ENCODE peak calls at places on chromosome 11, in seven cellular contexts. R is transverse colon; Y is CD4-positive, CD25-positive, alpha-beta regulatory T cell; H is HepG2; T is caudate nucleus; M is stomach; V is K562. E is an unnamed sample.

GRCh38 chr11:111452146-111452545 is 60.0 kb downstream of the BTG4 start:
- DNase-seq in Y (no peak), M (no peak), V (no peak), T (no peak), H (no peak), R (no peak), E (no peak)

GRCh38 chr11:31974737-31975136 is 116.1 kb upstream of the RCN1 start:
- DNase-seq in H (no peak), V (no peak), T (no peak), R (no peak), Y (no peak), M (no peak), E (peak)

GRCh38 chr11:6655020-6655789 is 404 bp downstream of the DCHS1 start:
- DNase-seq in Y (no peak), V (no peak), M (no peak), R (no peak), T (peak), H (no peak), E (no peak)

GRCh38 chr11:88352139-88352538 is 14.6 kb upstream of the CTSC start:
- DNase-seq in M (no peak), H (no peak), V (no peak), R (no peak), T (no peak), Y (no peak), E (no peak)

GRCh38 chr11:122741613-122742012 is 86.1 kb downstream of the UBASH3B start:
- DNase-seq in H (no peak), M (no peak), Y (no peak), V (no peak), T (no peak), R (peak), E (no peak)

GRCh38 chr11:64372802-64373597 is 14.0 kb downstream of the RPS6KA4 start:
- DNase-seq in H (peak), R (no peak), M (no peak), V (peak), Y (no peak), T (peak), E (no peak)

GRCh38 chr11:48090174-48090573 is 109.8 kb downstream of the PTPRJ start:
- DNase-seq in T (no peak), M (no peak), V (no peak), Y (no peak), H (no peak), R (no peak), E (no peak)

GRCh38 chr11:109140857-109141515 is 281.0 kb upstream of the C11orf87 start:
- DNase-seq in M (no peak), R (no peak), T (no peak), H (no peak), V (no peak), Y (no peak), E (no peak)

GRCh38 chr11:134037093-134037908 is 31.6 kb upstream of the JAM3 start:
- DNase-seq in T (no peak), M (peak), H (no peak), R (peak), Y (peak), V (peak), E (no peak)

GRCh38 chr11:33970984-33971466 is 79.1 kb upstream of the LMO2 start:
- DNase-seq in T (peak), R (peak), Y (peak), M (peak), V (peak), H (peak), E (peak)

GRCh38 chr11:84686726-84687125 is 940.4 kb downstream of the DLG2 start:
- DNase-seq in V (no peak), M (no peak), H (no peak), Y (no peak), R (no peak), T (no peak), E (no peak)

GRCh38 chr11:27282806-27283205 is 80.2 kb downstream of the CCDC34 start:
- DNase-seq in T (no peak), M (no peak), V (no peak), R (no peak), Y (no peak), H (no peak), E (no peak)

GRCh38 chr11:120129570-120129969 is 8.3 kb downstream of the TRIM29 start:
- DNase-seq in Y (no peak), R (no peak), H (no peak), M (no peak), V (no peak), T (no peak), E (no peak)

GRCh38 chr11:57460756-57461749 is 725 bp downstream of the RTN4RL2 start:
- DNase-seq in M (no peak), Y (no peak), T (no peak), V (peak), R (no peak), H (no peak), E (no peak)

GRCh38 chr11:133835258-133836075 is 9.8 kb downstream of the SPATA19 start:
- DNase-seq in R (no peak), V (no peak), T (peak), Y (peak), H (peak), M (no peak), E (no peak)

GRCh38 chr11:128291835-128292234 is 295.5 kb downstream of the ETS1 start:
- DNase-seq in T (no peak), V (no peak), H (no peak), M (peak), Y (peak), R (peak), E (no peak)
- H3K27ac ChIP-seq in T (no peak), V (no peak), H (no peak), M (no peak), Y (peak), R (peak), E (no peak)

DNA sequence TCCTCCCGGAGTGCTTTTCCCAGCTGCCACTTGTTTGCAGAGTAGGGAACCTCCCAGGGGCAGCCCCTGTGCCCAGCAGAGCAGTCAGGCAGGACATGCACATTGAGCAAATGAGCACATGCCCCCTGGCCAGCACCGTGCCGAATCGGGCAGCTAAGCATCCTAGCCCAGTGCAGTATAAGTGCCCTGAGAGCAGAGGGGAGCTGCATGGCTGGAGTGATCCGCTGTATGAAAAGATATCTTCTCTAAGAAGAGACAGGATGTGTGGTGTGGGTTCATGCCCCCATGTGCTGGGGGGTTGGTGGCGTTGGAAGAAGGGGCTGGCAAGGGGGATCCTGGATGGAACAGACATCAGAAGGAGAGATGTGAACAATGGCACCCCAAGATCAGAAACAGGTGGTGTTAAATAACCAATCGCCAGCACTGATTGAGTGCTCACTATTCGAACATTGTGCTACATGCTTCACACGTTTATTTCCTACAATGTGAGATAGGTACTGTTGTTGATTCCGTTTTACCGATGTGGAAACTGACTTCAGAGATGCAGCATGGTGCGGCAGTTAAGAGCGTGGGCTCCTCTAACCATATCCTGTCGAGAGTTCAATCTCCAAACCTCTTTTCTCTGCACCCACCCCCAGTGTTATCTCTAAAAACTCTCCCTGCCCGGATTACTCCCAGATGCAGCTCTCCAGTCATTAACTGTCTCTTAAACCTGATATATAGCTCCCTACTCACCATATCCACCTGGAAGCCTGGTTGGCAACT is 1.3 kb downstream of the AIP start:
- DNase-seq in T (no peak), H (no peak), M (no peak), V (no peak), R (peak), Y (peak), E (no peak)
- H3K27ac ChIP-seq in T (peak), H (no peak), M (no peak), V (peak), R (peak), Y (peak), E (no peak)

GRCh38 chr11:19987243-19987870 is 172.9 kb downstream of the DBX1 start:
- DNase-seq in R (no peak), T (no peak), H (no peak), M (no peak), Y (no peak), V (no peak), E (no peak)
- H3K27ac ChIP-seq in R (no peak), T (peak), H (no peak), M (no peak), Y (no peak), V (no peak), E (peak)

DNA sequence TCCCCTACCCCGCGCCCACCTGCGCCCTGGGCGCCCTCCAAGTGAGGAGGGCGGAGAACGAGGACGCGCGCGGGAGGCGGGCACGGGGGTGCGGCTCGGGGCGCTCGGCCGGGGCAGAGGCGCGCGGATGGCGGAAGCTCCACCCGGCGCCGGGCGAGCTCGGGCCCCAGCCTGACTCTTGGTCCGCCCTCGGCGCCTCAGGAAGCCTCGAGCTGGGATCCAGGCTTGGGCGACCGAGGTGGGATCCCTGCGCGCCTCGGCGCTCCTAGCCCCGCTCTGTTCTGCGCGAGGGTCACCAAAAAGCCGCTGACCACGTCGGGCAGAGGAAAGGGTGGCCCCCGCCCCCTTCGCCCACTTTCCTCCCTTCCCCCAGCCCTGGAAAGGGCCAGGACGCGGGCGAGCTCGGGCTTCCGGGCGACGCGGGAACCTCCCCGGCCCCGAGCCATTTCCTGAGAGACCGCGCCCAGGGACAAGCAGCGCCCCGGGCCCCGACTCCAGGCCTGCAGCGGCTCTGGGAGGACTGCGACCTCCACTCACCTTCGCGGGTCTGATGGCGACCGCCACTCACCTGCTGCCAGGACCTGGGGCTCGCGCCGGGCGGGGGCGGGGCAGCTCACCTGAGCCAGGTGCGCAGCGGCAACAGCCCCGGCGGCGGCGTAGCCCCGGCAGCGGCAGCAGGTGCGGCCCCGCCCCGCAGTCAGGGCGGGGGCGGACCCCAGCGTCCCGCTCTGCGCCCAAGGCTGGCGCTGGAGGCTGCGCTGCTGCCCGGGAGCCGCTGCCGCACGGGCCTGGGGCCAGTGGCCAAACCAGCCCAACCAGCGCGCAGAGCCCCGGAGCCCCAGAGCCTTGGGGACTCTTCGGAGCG is 2.2 kb upstream of the SIGIRR start:
- DNase-seq in H (no peak), T (no peak), M (peak), V (no peak), Y (peak), R (peak), E (no peak)
- H3K27ac ChIP-seq in H (no peak), T (no peak), M (peak), V (no peak), Y (peak), R (peak), E (peak)

GRCh38 chr11:73295996-73296318 is 12.1 kb upstream of the ARHGEF17 start:
- DNase-seq in V (no peak), R (no peak), M (no peak), T (no peak), H (no peak), Y (no peak), E (no peak)
- H3K27ac ChIP-seq in V (no peak), R (no peak), M (no peak), T (no peak), H (no peak), Y (no peak), E (no peak)